ENCODE peak calls at places on chromosomes 1 and 21, in eight cellular contexts. One of them, this sample, is unnamed.

GRCh38 chr1:180632326-180633088 is 685 bp downstream of the XPR1 start:
- DNase-seq in fibroblast of lung: no peak
- DNase-seq in SW480: peak
- DNase-seq in ACHN: peak
- DNase-seq in RCC 7860: no peak
- DNase-seq in Karpas-422: peak
- DNase-seq in stimulated activated naive CD8-positive, alpha-beta T cell treated with anti-CD3 and anti-CD28 coated beads, Interleukin-15, Interleukin-2, amounts not matched to agents 100 U/mL and 50 U/mL, for 24 hours: peak
- DNase-seq in NB4: no peak
- DNase-seq in this sample: no peak

GRCh38 chr21:32940079-32941014 is 85.4 kb upstream of the OLIG2 start:
- DNase-seq in RCC 7860: peak
- DNase-seq in ACHN: peak
- DNase-seq in stimulated activated naive CD8-positive, alpha-beta T cell treated with anti-CD3 and anti-CD28 coated beads, Interleukin-15, Interleukin-2, amounts not matched to agents 100 U/mL and 50 U/mL, for 24 hours: peak
- DNase-seq in SW480: peak
- DNase-seq in NB4: peak
- DNase-seq in Karpas-422: peak
- DNase-seq in fibroblast of lung: peak
- DNase-seq in this sample: no peak

GRCh38 chr1:226864311-226864710 is 6.1 kb upstream of the PSEN2 start:
- DNase-seq in SW480: peak
- DNase-seq in Karpas-422: no peak
- DNase-seq in NB4: no peak
- DNase-seq in stimulated activated naive CD8-positive, alpha-beta T cell treated with anti-CD3 and anti-CD28 coated beads, Interleukin-15, Interleukin-2, amounts not matched to agents 100 U/mL and 50 U/mL, for 24 hours: no peak
- DNase-seq in ACHN: no peak
- DNase-seq in RCC 7860: no peak
- DNase-seq in fibroblast of lung: no peak
- DNase-seq in this sample: no peak

GRCh38 chr1:203217139-203217621 is 12.3 kb downstream of the CHIT1 start:
- DNase-seq in stimulated activated naive CD8-positive, alpha-beta T cell treated with anti-CD3 and anti-CD28 coated beads, Interleukin-15, Interleukin-2, amounts not matched to agents 100 U/mL and 50 U/mL, for 24 hours: no peak
- DNase-seq in NB4: no peak
- DNase-seq in Karpas-422: peak
- DNase-seq in RCC 7860: no peak
- DNase-seq in fibroblast of lung: no peak
- DNase-seq in SW480: no peak
- DNase-seq in ACHN: peak
- DNase-seq in this sample: no peak

GRCh38 chr1:69567847-69568434 is at the start of gene LRRC7:
- DNase-seq in SW480: peak
- DNase-seq in stimulated activated naive CD8-positive, alpha-beta T cell treated with anti-CD3 and anti-CD28 coated beads, Interleukin-15, Interleukin-2, amounts not matched to agents 100 U/mL and 50 U/mL, for 24 hours: peak
- DNase-seq in ACHN: no peak
- DNase-seq in RCC 7860: no peak
- DNase-seq in fibroblast of lung: peak
- DNase-seq in Karpas-422: no peak
- DNase-seq in NB4: no peak
- DNase-seq in this sample: peak

GRCh38 chr1:111234258-111234657 is 6.7 kb downstream of the CHI3L2 start:
- DNase-seq in fibroblast of lung: peak
- DNase-seq in stimulated activated naive CD8-positive, alpha-beta T cell treated with anti-CD3 and anti-CD28 coated beads, Interleukin-15, Interleukin-2, amounts not matched to agents 100 U/mL and 50 U/mL, for 24 hours: no peak
- DNase-seq in RCC 7860: peak
- DNase-seq in ACHN: peak
- DNase-seq in NB4: no peak
- DNase-seq in Karpas-422: no peak
- DNase-seq in SW480: no peak
- DNase-seq in this sample: no peak

GRCh38 chr1:43565600-43566360 is 35.1 kb downstream of the PTPRF start:
- DNase-seq in NB4: peak
- DNase-seq in ACHN: no peak
- DNase-seq in SW480: no peak
- DNase-seq in fibroblast of lung: peak
- DNase-seq in Karpas-422: no peak
- DNase-seq in RCC 7860: no peak
- DNase-seq in stimulated activated naive CD8-positive, alpha-beta T cell treated with anti-CD3 and anti-CD28 coated beads, Interleukin-15, Interleukin-2, amounts not matched to agents 100 U/mL and 50 U/mL, for 24 hours: peak
- DNase-seq in this sample: no peak

GRCh38 chr1:224132901-224133300 is 19.0 kb downstream of the FBXO28 start:
- DNase-seq in stimulated activated naive CD8-positive, alpha-beta T cell treated with anti-CD3 and anti-CD28 coated beads, Interleukin-15, Interleukin-2, amounts not matched to agents 100 U/mL and 50 U/mL, for 24 hours: no peak
- DNase-seq in RCC 7860: no peak
- DNase-seq in ACHN: no peak
- DNase-seq in Karpas-422: no peak
- DNase-seq in NB4: no peak
- DNase-seq in fibroblast of lung: peak
- DNase-seq in SW480: no peak
- DNase-seq in this sample: no peak

GRCh38 chr1:47527653-47528272 is 89.9 kb downstream of the FOXD2 start:
- DNase-seq in Karpas-422: peak
- DNase-seq in fibroblast of lung: no peak
- DNase-seq in ACHN: peak
- DNase-seq in stimulated activated naive CD8-positive, alpha-beta T cell treated with anti-CD3 and anti-CD28 coated beads, Interleukin-15, Interleukin-2, amounts not matched to agents 100 U/mL and 50 U/mL, for 24 hours: peak
- DNase-seq in RCC 7860: peak
- DNase-seq in NB4: peak
- DNase-seq in SW480: peak
- DNase-seq in this sample: no peak

GRCh38 chr1:179883739-179884138 is 1.7 kb downstream of the TOR1AIP1 start:
- DNase-seq in fibroblast of lung: peak
- DNase-seq in RCC 7860: peak
- DNase-seq in Karpas-422: peak
- DNase-seq in ACHN: peak
- DNase-seq in SW480: peak
- DNase-seq in stimulated activated naive CD8-positive, alpha-beta T cell treated with anti-CD3 and anti-CD28 coated beads, Interleukin-15, Interleukin-2, amounts not matched to agents 100 U/mL and 50 U/mL, for 24 hours: peak
- DNase-seq in NB4: peak
- DNase-seq in this sample: no peak

GRCh38 chr21:32364387-32364786 is 28.4 kb downstream of the URB1 start:
- DNase-seq in RCC 7860: no peak
- DNase-seq in stimulated activated naive CD8-positive, alpha-beta T cell treated with anti-CD3 and anti-CD28 coated beads, Interleukin-15, Interleukin-2, amounts not matched to agents 100 U/mL and 50 U/mL, for 24 hours: no peak
- DNase-seq in fibroblast of lung: peak
- DNase-seq in SW480: peak
- DNase-seq in NB4: no peak
- DNase-seq in Karpas-422: no peak
- DNase-seq in ACHN: no peak
- DNase-seq in this sample: no peak

GRCh38 chr21:36186506-36187399 is 30.1 kb downstream of the DOP1B start:
- DNase-seq in Karpas-422: no peak
- DNase-seq in ACHN: no peak
- DNase-seq in SW480: no peak
- DNase-seq in RCC 7860: no peak
- DNase-seq in fibroblast of lung: no peak
- DNase-seq in stimulated activated naive CD8-positive, alpha-beta T cell treated with anti-CD3 and anti-CD28 coated beads, Interleukin-15, Interleukin-2, amounts not matched to agents 100 U/mL and 50 U/mL, for 24 hours: no peak
- DNase-seq in NB4: peak
- DNase-seq in this sample: peak

GRCh38 chr1:157194739-157195520 is 56.7 kb upstream of the ETV3 start:
- DNase-seq in SW480: no peak
- DNase-seq in fibroblast of lung: no peak
- DNase-seq in NB4: no peak
- DNase-seq in ACHN: no peak
- DNase-seq in Karpas-422: no peak
- DNase-seq in stimulated activated naive CD8-positive, alpha-beta T cell treated with anti-CD3 and anti-CD28 coated beads, Interleukin-15, Interleukin-2, amounts not matched to agents 100 U/mL and 50 U/mL, for 24 hours: no peak
- DNase-seq in RCC 7860: no peak
- DNase-seq in this sample: no peak

GRCh38 chr1:44905276-44905675 is 62.2 kb upstream of the PTCH2 start:
- DNase-seq in ACHN: no peak
- DNase-seq in stimulated activated naive CD8-positive, alpha-beta T cell treated with anti-CD3 and anti-CD28 coated beads, Interleukin-15, Interleukin-2, amounts not matched to agents 100 U/mL and 50 U/mL, for 24 hours: no peak
- DNase-seq in SW480: no peak
- DNase-seq in NB4: no peak
- DNase-seq in RCC 7860: no peak
- DNase-seq in fibroblast of lung: peak
- DNase-seq in Karpas-422: no peak
- DNase-seq in this sample: no peak

GRCh38 chr1:147384805-147385204 is 142.3 kb downstream of the CHD1L start:
- DNase-seq in Karpas-422: no peak
- DNase-seq in stimulated activated naive CD8-positive, alpha-beta T cell treated with anti-CD3 and anti-CD28 coated beads, Interleukin-15, Interleukin-2, amounts not matched to agents 100 U/mL and 50 U/mL, for 24 hours: no peak
- DNase-seq in NB4: no peak
- DNase-seq in SW480: no peak
- DNase-seq in ACHN: no peak
- DNase-seq in RCC 7860: no peak
- DNase-seq in fibroblast of lung: no peak
- DNase-seq in this sample: no peak

GRCh38 chr21:34857874-34858273 is 189.1 kb downstream of the CLIC6 start:
- DNase-seq in NB4: no peak
- DNase-seq in Karpas-422: no peak
- DNase-seq in fibroblast of lung: no peak
- DNase-seq in SW480: no peak
- DNase-seq in ACHN: no peak
- DNase-seq in RCC 7860: no peak
- DNase-seq in stimulated activated naive CD8-positive, alpha-beta T cell treated with anti-CD3 and anti-CD28 coated beads, Interleukin-15, Interleukin-2, amounts not matched to agents 100 U/mL and 50 U/mL, for 24 hours: no peak
- DNase-seq in this sample: no peak

GRCh38 chr21:36994501-36995189 is 11.9 kb upstream of the RIPPLY3 start:
- DNase-seq in RCC 7860: no peak
- DNase-seq in Karpas-422: no peak
- DNase-seq in NB4: no peak
- DNase-seq in fibroblast of lung: peak
- DNase-seq in ACHN: no peak
- DNase-seq in SW480: no peak
- DNase-seq in stimulated activated naive CD8-positive, alpha-beta T cell treated with anti-CD3 and anti-CD28 coated beads, Interleukin-15, Interleukin-2, amounts not matched to agents 100 U/mL and 50 U/mL, for 24 hours: peak
- DNase-seq in this sample: no peak

GRCh38 chr1:185646202-185646683 is 87.9 kb upstream of the HMCN1 start:
- DNase-seq in NB4: no peak
- DNase-seq in fibroblast of lung: peak
- DNase-seq in stimulated activated naive CD8-positive, alpha-beta T cell treated with anti-CD3 and anti-CD28 coated beads, Interleukin-15, Interleukin-2, amounts not matched to agents 100 U/mL and 50 U/mL, for 24 hours: no peak
- DNase-seq in SW480: peak
- DNase-seq in ACHN: peak
- DNase-seq in Karpas-422: no peak
- DNase-seq in RCC 7860: peak
- DNase-seq in this sample: no peak

GRCh38 chr1:209634005-209634737 is 18.1 kb downstream of the LAMB3 start:
- DNase-seq in ACHN: no peak
- DNase-seq in fibroblast of lung: no peak
- DNase-seq in SW480: no peak
- DNase-seq in NB4: no peak
- DNase-seq in Karpas-422: no peak
- DNase-seq in RCC 7860: peak
- DNase-seq in stimulated activated naive CD8-positive, alpha-beta T cell treated with anti-CD3 and anti-CD28 coated beads, Interleukin-15, Interleukin-2, amounts not matched to agents 100 U/mL and 50 U/mL, for 24 hours: no peak
- DNase-seq in this sample: no peak

GRCh38 chr1:165686121-165686970 is 12.0 kb downstream of the ALDH9A1 start:
- DNase-seq in SW480: no peak
- DNase-seq in NB4: peak
- DNase-seq in Karpas-422: peak
- DNase-seq in fibroblast of lung: no peak
- DNase-seq in stimulated activated naive CD8-positive, alpha-beta T cell treated with anti-CD3 and anti-CD28 coated beads, Interleukin-15, Interleukin-2, amounts not matched to agents 100 U/mL and 50 U/mL, for 24 hours: no peak
- DNase-seq in RCC 7860: no peak
- DNase-seq in ACHN: no peak
- DNase-seq in this sample: no peak

GRCh38 chr1:233656032-233656620 is 42.2 kb downstream of the KCNK1 start:
- DNase-seq in ACHN: no peak
- DNase-seq in NB4: no peak
- DNase-seq in stimulated activated naive CD8-positive, alpha-beta T cell treated with anti-CD3 and anti-CD28 coated beads, Interleukin-15, Interleukin-2, amounts not matched to agents 100 U/mL and 50 U/mL, for 24 hours: no peak
- DNase-seq in SW480: no peak
- DNase-seq in Karpas-422: no peak
- DNase-seq in RCC 7860: no peak
- DNase-seq in fibroblast of lung: no peak
- DNase-seq in this sample: no peak

GRCh38 chr1:244052011-244052727 is 1.1 kb downstream of the ZBTB18 start:
- DNase-seq in ACHN: peak
- DNase-seq in RCC 7860: no peak
- DNase-seq in NB4: peak
- DNase-seq in stimulated activated naive CD8-positive, alpha-beta T cell treated with anti-CD3 and anti-CD28 coated beads, Interleukin-15, Interleukin-2, amounts not matched to agents 100 U/mL and 50 U/mL, for 24 hours: no peak
- DNase-seq in SW480: no peak
- DNase-seq in Karpas-422: no peak
- DNase-seq in fibroblast of lung: peak
- DNase-seq in this sample: no peak

This sample was measured in chondrocyte.